ENCODE peak calls at places on chromosomes 12 and 14, in nine cellular contexts. A, J, U, P, X, B, Y, N and Z are unnamed samples.

GRCh38 chr14:67420102-67420739 is 8.3 kb upstream of the PLEK2 start:
- DNase-seq in A (no peak), J (no peak), U (no peak), P (peak), X (no peak), B (peak), Y (no peak), N (no peak), Z (peak)

GRCh38 chr12:120529641-120530314 is 820 bp upstream of the COQ5 start:
- DNase-seq in A (peak), J (peak), U (peak), P (no peak), X (no peak), B (peak), Y (peak), N (peak), Z (no peak)

GRCh38 chr12:92927055-92927435 is 2.0 kb downstream of the EEA1 start:
- DNase-seq in A (no peak), J (peak), U (peak), P (peak), X (no peak), B (no peak), Y (peak), N (no peak), Z (no peak)

GRCh38 chr14:76490735-76491134 is 114.8 kb downstream of the ESRRB start:
- DNase-seq in A (no peak), J (no peak), U (no peak), P (no peak), X (no peak), B (no peak), Y (no peak), N (no peak), Z (no peak)

GRCh38 chr12:70994217-70994788 is 73.8 kb upstream of the PTPRR start:
- DNase-seq in A (no peak), J (peak), U (no peak), P (no peak), X (no peak), B (no peak), Y (peak), N (peak), Z (no peak)

GRCh38 chr12:67632005-67632404 is 16.5 kb upstream of the DYRK2 start:
- DNase-seq in A (no peak), J (no peak), U (no peak), P (no peak), X (no peak), B (no peak), Y (no peak), N (no peak), Z (no peak)

GRCh38 chr12:51195841-51196240 is 22.0 kb downstream of the POU6F1 start:
- DNase-seq in A (no peak), J (no peak), U (no peak), P (no peak), X (no peak), B (no peak), Y (no peak), N (no peak), Z (no peak)

GRCh38 chr12:6667559-6668210 is 4.8 kb upstream of the ING4 start:
- DNase-seq in A (peak), J (no peak), U (no peak), P (no peak), X (no peak), B (peak), Y (no peak), N (no peak), Z (no peak)

GRCh38 chr12:1916396-1917171 is 1.9 kb downstream of the CACNA2D4 start:
- DNase-seq in A (peak), J (no peak), U (no peak), P (no peak), X (no peak), B (no peak), Y (no peak), N (no peak), Z (no peak)

GRCh38 chr12:47033081-47033480 is 46.3 kb upstream of the PCED1B start:
- DNase-seq in A (no peak), J (peak), U (no peak), P (no peak), X (no peak), B (no peak), Y (no peak), N (peak), Z (no peak)

GRCh38 chr12:118357327-118358007 is 15.2 kb downstream of the TAOK3 start:
- DNase-seq in A (no peak), J (peak), U (peak), P (no peak), X (no peak), B (peak), Y (peak), N (no peak), Z (peak)

GRCh38 chr14:88614218-88614907 is 51.5 kb downstream of the ZC3H14 start:
- DNase-seq in A (no peak), J (peak), U (peak), P (no peak), X (no peak), B (no peak), Y (peak), N (peak), Z (no peak)

GRCh38 chr12:67592228-67593011 is 56.1 kb upstream of the DYRK2 start:
- DNase-seq in A (peak), J (peak), U (peak), P (no peak), X (peak), B (no peak), Y (peak), N (peak), Z (no peak)

GRCh38 chr14:31173120-31173837 is 34.3 kb downstream of the HECTD1 start:
- DNase-seq in A (no peak), J (no peak), U (no peak), P (no peak), X (no peak), B (no peak), Y (no peak), N (no peak), Z (no peak)

GRCh38 chr12:29039013-29039412 is 110.1 kb upstream of the FAR2 start:
- DNase-seq in A (no peak), J (peak), U (no peak), P (no peak), X (no peak), B (no peak), Y (peak), N (peak), Z (no peak)

GRCh38 chr12:22709292-22709691 is 84.3 kb downstream of the ETNK1 start:
- DNase-seq in A (peak), J (peak), U (peak), P (no peak), X (no peak), B (peak), Y (peak), N (peak), Z (no peak)

GRCh38 chr12:51496907-51497306 is 72.3 kb downstream of the SLC4A8 start:
- DNase-seq in A (no peak), J (no peak), U (no peak), P (no peak), X (no peak), B (no peak), Y (no peak), N (no peak), Z (no peak)

GRCh38 chr12:15599266-15600037 is 189.7 kb downstream of the EPS8 start:
- DNase-seq in A (peak), J (peak), U (peak), P (no peak), X (no peak), B (no peak), Y (peak), N (peak), Z (no peak)

GRCh38 chr12:70628701-70629480 is 8.3 kb downstream of the PTPRB start:
- DNase-seq in A (no peak), J (no peak), U (peak), P (no peak), X (no peak), B (no peak), Y (no peak), N (no peak), Z (no peak)

GRCh38 chr14:72605096-72605920 is 288.6 kb downstream of the DPF3 start:
- DNase-seq in A (no peak), J (no peak), U (no peak), P (no peak), X (no peak), B (no peak), Y (no peak), N (no peak), Z (peak)

GRCh38 chr12:104859144-104859543 is 98.9 kb downstream of the SLC41A2 start:
- DNase-seq in A (no peak), J (peak), U (no peak), P (no peak), X (no peak), B (no peak), Y (peak), N (peak), Z (no peak)

GRCh38 chr12:15130521-15130920 is 90.7 kb downstream of the RERG start:
- DNase-seq in A (no peak), J (no peak), U (no peak), P (no peak), X (no peak), B (no peak), Y (no peak), N (no peak), Z (no peak)

GRCh38 chr12:70854871-70855578 is 65.5 kb downstream of the PTPRR start:
- DNase-seq in A (no peak), J (no peak), U (no peak), P (no peak), X (no peak), B (no peak), Y (no peak), N (no peak), Z (no peak)

GRCh38 chr14:55301722-55302121 is 30.5 kb downstream of the FBXO34 start:
- DNase-seq in A (no peak), J (peak), U (peak), P (no peak), X (peak), B (no peak), Y (peak), N (peak), Z (peak)

GRCh38 chr14:89924224-89924623 is 30.3 kb downstream of the EFCAB11 start:
- DNase-seq in A (no peak), J (no peak), U (no peak), P (no peak), X (no peak), B (no peak), Y (no peak), N (no peak), Z (no peak)

GRCh38 chr14:104425763-104426691 is 153.5 kb upstream of the C14orf180 start:
- DNase-seq in A (no peak), J (no peak), U (no peak), P (no peak), X (no peak), B (no peak), Y (no peak), N (no peak), Z (no peak)

GRCh38 chr14:77120771-77121743 is 20.5 kb downstream of the ZDHHC22 start:
- DNase-seq in A (peak), J (no peak), U (no peak), P (no peak), X (no peak), B (peak), Y (no peak), N (peak), Z (peak)